ENCODE peak calls at places on chromosome 7, in six cellular contexts. O is cardiac muscle cell, Q is heart left ventricle, D is GM23338, A is neural progenitor cell, U is fibroblast of the aortic adventitia. P is an unnamed sample.

GRCh38 chr7:128941323-128941890 is 3.7 kb downstream of the IRF5 start:
- DNase-seq in O (no peak), Q (no peak), D (no peak), A (no peak), U (no peak), P (no peak)

GRCh38 chr7:89133819-89134218 is 338.3 kb upstream of the TEX47 start:
- DNase-seq in O (no peak), Q (no peak), D (no peak), A (peak; percentile 34), U (no peak), P (no peak)

GRCh38 chr7:39271386-39271785 is 293.7 kb downstream of the POU6F2 start:
- DNase-seq in O (peak; percentile 31), Q (peak; percentile 25), D (peak; percentile 15), A (peak; percentile 40), U (peak; percentile 4), P (peak; percentile 85)

GRCh38 chr7:6306471-6306870 is 34.0 kb upstream of the CYTH3 start:
- DNase-seq in O (peak; percentile 25), Q (no peak), D (no peak), A (no peak), U (peak; percentile 49), P (no peak)

GRCh38 chr7:157992511-157993160 is 595.0 kb downstream of the PTPRN2 start:
- DNase-seq in O (no peak), Q (no peak), D (no peak), A (no peak), U (no peak), P (peak; percentile 55)

GRCh38 chr7:63925626-63926460 is 72.8 kb upstream of the ZNF722 start:
- DNase-seq in O (peak; percentile 18), Q (peak; percentile 94), D (no peak), A (no peak), U (no peak), P (peak; percentile 95)

GRCh38 chr7:126842451-126842850 is 410.3 kb downstream of the GRM8 start:
- DNase-seq in O (no peak), Q (no peak), D (no peak), A (no peak), U (no peak), P (no peak)

GRCh38 chr7:104366390-104366789 is 38.0 kb downstream of the LHFPL3 start:
- DNase-seq in O (no peak), Q (no peak), D (no peak), A (no peak), U (no peak), P (no peak)

GRCh38 chr7:157059534-157059933 is 49.1 kb upstream of the MNX1 start:
- DNase-seq in O (no peak), Q (no peak), D (no peak), A (no peak), U (no peak), P (peak; percentile 12)

GRCh38 chr7:44618754-44619153 is 12.3 kb downstream of the OGDH start:
- DNase-seq in O (no peak), Q (no peak), D (no peak), A (no peak), U (no peak), P (no peak)

GRCh38 chr7:83696101-83696500 is 47.2 kb upstream of the SEMA3E start:
- DNase-seq in O (no peak), Q (no peak), D (no peak), A (no peak), U (no peak), P (no peak)

GRCh38 chr7:122622682-122623081 is 76.2 kb downstream of the RNF133 start:
- DNase-seq in O (no peak), Q (no peak), D (no peak), A (no peak), U (peak; percentile 2), P (no peak)

GRCh38 chr7:100866721-100867039 is 507 bp upstream of the TRIP6 start:
- DNase-seq in O (no peak), Q (no peak), D (no peak), A (no peak), U (no peak), P (no peak)
- H3K4me3 ChIP-seq in O (peak overlapping the region; percentile 80), Q (peak overlapping the region; percentile 80), D (peak overlapping the region; percentile 100), A (peak overlapping the region; percentile 93), U (peak overlapping the region; percentile 93), P (peak overlapping the region; percentile 88)

GRCh38 chr7:47670738-47671137 is 88.8 kb upstream of the TNS3 start:
- DNase-seq in O (no peak), Q (no peak), D (peak; percentile 14), A (no peak), U (no peak), P (no peak)
- H3K4me3 ChIP-seq in O (no peak overlapping the region), Q (no peak overlapping the region), D (no peak overlapping the region), A (no peak overlapping the region), U (no peak overlapping the region), P (no peak overlapping the region)

GRCh38 chr7:29884399-29885272 is 78.3 kb downstream of the WIPF3 start:
- DNase-seq in O (no peak), Q (no peak), D (peak; percentile 84), A (no peak), U (no peak), P (peak; percentile 74)

GRCh38 chr7:29885626-29886025 is 79.3 kb downstream of the WIPF3 start:
- DNase-seq in O (no peak), Q (no peak), D (no peak), A (no peak), U (no peak), P (no peak)

GRCh38 chr7:29882481-29882880 is 76.2 kb downstream of the WIPF3 start:
- DNase-seq in O (no peak), Q (no peak), D (no peak), A (no peak), U (no peak), P (no peak)

GRCh38 chr7:29881724-29882123 is 75.4 kb downstream of the WIPF3 start:
- DNase-seq in O (no peak), Q (no peak), D (peak; percentile 89), A (peak; percentile 76), U (no peak), P (no peak)

DNA sequence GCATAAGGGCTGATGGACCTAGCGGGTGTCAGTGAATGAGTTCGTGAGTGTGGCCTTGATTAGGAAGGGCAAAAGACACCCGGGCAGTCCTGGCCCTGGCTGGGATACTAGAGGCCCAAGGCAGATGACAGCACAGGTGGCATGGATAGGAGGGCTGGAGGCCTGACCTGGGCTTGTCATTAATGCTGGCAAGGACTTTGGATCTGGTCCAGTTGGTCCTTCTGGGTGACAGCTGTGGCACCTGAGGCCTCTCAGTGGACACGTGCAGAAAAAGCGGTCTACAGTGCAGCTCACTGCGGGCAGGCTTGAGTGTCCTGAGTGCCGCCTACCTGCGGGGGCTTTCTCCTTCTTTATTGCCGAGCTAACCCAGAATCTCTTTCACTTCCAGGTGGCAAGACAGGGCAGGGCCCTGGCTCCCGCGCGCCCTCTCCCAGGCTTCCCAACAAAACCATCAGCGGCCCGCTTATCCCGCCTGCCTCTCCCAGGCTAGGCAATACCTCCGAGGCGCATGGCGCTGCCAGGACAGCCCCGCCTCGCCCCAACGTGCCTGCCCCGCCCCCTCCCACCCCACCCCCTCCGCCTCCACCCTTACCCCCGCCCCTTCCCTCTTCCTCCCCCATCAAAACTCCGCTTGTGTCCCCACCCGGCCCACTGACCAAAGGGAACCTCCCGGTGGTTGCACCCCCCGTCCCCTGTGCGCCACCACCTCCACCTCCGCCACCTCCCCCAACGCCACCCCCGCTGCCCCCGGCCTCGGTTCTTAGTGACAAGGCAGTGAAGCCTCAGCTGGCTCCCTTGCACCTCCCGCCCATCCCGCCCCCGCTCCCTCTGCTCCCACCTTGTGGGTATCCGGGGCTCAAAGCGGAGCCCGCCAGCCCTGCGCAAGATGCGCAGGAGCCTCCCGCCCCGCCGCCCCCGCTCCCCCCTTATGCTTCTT is 77.4 kb downstream of the WIPF3 start:
- DNase-seq in O (no peak), Q (no peak), D (peak; percentile 85), A (peak; percentile 78), U (no peak), P (no peak)
- H3K4me3 ChIP-seq in O (no peak overlapping the region), Q (no peak overlapping the region), D (peak overlapping the region; percentile 62), A (peak overlapping the region; percentile 51), U (no peak overlapping the region), P (no peak overlapping the region)

GRCh38 chr7:140391634-140392033 is 6.7 kb downstream of the SLC37A3 start:
- DNase-seq in O (no peak), Q (no peak), D (no peak), A (no peak), U (no peak), P (no peak)
- H3K4me3 ChIP-seq in O (no peak overlapping the region), Q (no peak overlapping the region), D (no peak overlapping the region), A (no peak overlapping the region), U (no peak overlapping the region), P (no peak overlapping the region)

P was measured in upper lobe of right lung.